ENCODE peak calls at places on chromosome 17, in four cellular contexts. N, Z, T and U are unnamed samples.

GRCh38 chr17:75557075-75557851 is 30.3 kb upstream of the MYO15B start:
- DNase-seq in N (no peak), Z (no peak), T (no peak), U (no peak)

GRCh38 chr17:31609331-31609730 is 217.9 kb downstream of the RAB11FIP4 start:
- DNase-seq in N (no peak), Z (no peak), T (peak; percentile 13), U (no peak)

GRCh38 chr17:76530826-76531500 is 6.5 kb downstream of the CYGB start:
- DNase-seq in N (no peak), Z (no peak), T (no peak), U (no peak)

GRCh38 chr17:78240012-78240655 is 8.7 kb downstream of the TMEM235 start:
- DNase-seq in N (no peak), Z (no peak), T (no peak), U (no peak)

GRCh38 chr17:56809106-56809819 is 24.5 kb downstream of the C17orf67 start:
- DNase-seq in N (no peak), Z (no peak), T (no peak), U (no peak)

GRCh38 chr17:48728232-48729231 is at the start of gene HOXB13:
- DNase-seq in N (no peak), Z (no peak), T (no peak), U (no peak)

GRCh38 chr17:44345497-44346026 is 460 bp downstream of the GRN start:
- DNase-seq in N (no peak), Z (peak; percentile 68), T (peak; percentile 69), U (peak; percentile 42)

GRCh38 chr17:11618861-11619566 is 20.7 kb downstream of the DNAH9 start:
- DNase-seq in N (no peak), Z (peak; percentile 47), T (no peak), U (no peak)

GRCh38 chr17:78355701-78356100 is 4.2 kb downstream of the SOCS3 start:
- DNase-seq in N (no peak), Z (no peak), T (no peak), U (no peak)

GRCh38 chr17:48614904-48615211 is 234 bp downstream of the HOXB8 start:
- DNase-seq in N (no peak), Z (no peak), T (no peak), U (no peak)

GRCh38 chr17:50169881-50170459 is 4.2 kb downstream of the SGCA start:
- DNase-seq in N (no peak), Z (no peak), T (no peak), U (no peak)

GRCh38 chr17:76585649-76586593 is at the start of gene ST6GALNAC2:
- DNase-seq in N (peak; percentile 41), Z (peak; percentile 45), T (no peak), U (peak; percentile 62)

GRCh38 chr17:19486351-19487008 is 47.2 kb upstream of the SLC47A1 start:
- DNase-seq in N (no peak), Z (no peak), T (no peak), U (no peak)

GRCh38 chr17:69606142-69606800 is 191.8 kb downstream of the MAP2K6 start:
- DNase-seq in N (no peak), Z (no peak), T (no peak), U (no peak)

GRCh38 chr17:2853111-2853721 is 57.0 kb downstream of the RAP1GAP2 start:
- DNase-seq in N (peak; percentile 45), Z (peak; percentile 68), T (no peak), U (peak; percentile 58)

GRCh38 chr17:44887971-44888955 is 11.0 kb downstream of the EFTUD2 start:
- DNase-seq in N (no peak), Z (no peak), T (no peak), U (no peak)

GRCh38 chr17:17723354-17724261 is 42.4 kb downstream of the RAI1 start:
- DNase-seq in N (no peak), Z (no peak), T (no peak), U (no peak)

GRCh38 chr17:41648411-41649195 is 24.2 kb upstream of the KRT17 start:
- DNase-seq in N (peak; percentile 79), Z (peak; percentile 84), T (peak; percentile 86), U (peak; percentile 79)

GRCh38 chr17:30555942-30556341 is 78.7 kb downstream of the GOSR1 start:
- DNase-seq in N (no peak), Z (no peak), T (peak; percentile 13), U (no peak)

GRCh38 chr17:44749076-44750020 is 9.4 kb upstream of the ADAM11 start:
- DNase-seq in N (no peak), Z (no peak), T (no peak), U (no peak)

GRCh38 chr17:65985571-65985970 is 206.4 kb downstream of the CEP112 start:
- DNase-seq in N (no peak), Z (no peak), T (no peak), U (no peak)

GRCh38 chr17:67434061-67434525 is 57.0 kb downstream of the PITPNC1 start:
- DNase-seq in N (peak; percentile 35), Z (peak; percentile 74), T (peak; percentile 69), U (peak; percentile 41)

GRCh38 chr17:15261063-15261817 is 3.9 kb downstream of the PMP22 start:
- DNase-seq in N (no peak), Z (peak; percentile 46), T (no peak), U (no peak)

GRCh38 chr17:41917957-41918391 is 777 bp downstream of the ACLY start:
- DNase-seq in N (peak; percentile 32), Z (peak; percentile 34), T (peak; percentile 63), U (peak; percentile 44)

GRCh38 chr17:3471599-3471998 is at the start of gene SPATA22:
- DNase-seq in N (no peak), Z (no peak), T (no peak), U (no peak)

GRCh38 chr17:64005734-64006167 is 7.6 kb downstream of the PRR29 start:
- DNase-seq in N (no peak), Z (no peak), T (peak; percentile 59), U (no peak)

GRCh38 chr17:37081287-37081686 is 132.5 kb downstream of the AATF start:
- DNase-seq in N (no peak), Z (no peak), T (no peak), U (no peak)

GRCh38 chr17:4955091-4955490 is 4.2 kb downstream of the ENO3 start:
- DNase-seq in N (no peak), Z (no peak), T (no peak), U (no peak)

GRCh38 chr17:19359151-19359550 is 3.4 kb downstream of the B9D1 start:
- DNase-seq in N (peak; percentile 13), Z (no peak), T (no peak), U (no peak)

GRCh38 chr17:63911657-63912100 is 621 bp upstream of the CSHL1 start:
- DNase-seq in N (no peak), Z (peak; percentile 45), T (no peak), U (peak; percentile 74)

GRCh38 chr17:29710891-29711418 is 88.2 kb upstream of the CORO6 start:
- DNase-seq in N (peak; percentile 28), Z (no peak), T (no peak), U (no peak)

GRCh38 chr17:17724307-17724921 is 43.2 kb downstream of the RAI1 start:
- DNase-seq in N (no peak), Z (peak; percentile 64), T (no peak), U (no peak)

DNA sequence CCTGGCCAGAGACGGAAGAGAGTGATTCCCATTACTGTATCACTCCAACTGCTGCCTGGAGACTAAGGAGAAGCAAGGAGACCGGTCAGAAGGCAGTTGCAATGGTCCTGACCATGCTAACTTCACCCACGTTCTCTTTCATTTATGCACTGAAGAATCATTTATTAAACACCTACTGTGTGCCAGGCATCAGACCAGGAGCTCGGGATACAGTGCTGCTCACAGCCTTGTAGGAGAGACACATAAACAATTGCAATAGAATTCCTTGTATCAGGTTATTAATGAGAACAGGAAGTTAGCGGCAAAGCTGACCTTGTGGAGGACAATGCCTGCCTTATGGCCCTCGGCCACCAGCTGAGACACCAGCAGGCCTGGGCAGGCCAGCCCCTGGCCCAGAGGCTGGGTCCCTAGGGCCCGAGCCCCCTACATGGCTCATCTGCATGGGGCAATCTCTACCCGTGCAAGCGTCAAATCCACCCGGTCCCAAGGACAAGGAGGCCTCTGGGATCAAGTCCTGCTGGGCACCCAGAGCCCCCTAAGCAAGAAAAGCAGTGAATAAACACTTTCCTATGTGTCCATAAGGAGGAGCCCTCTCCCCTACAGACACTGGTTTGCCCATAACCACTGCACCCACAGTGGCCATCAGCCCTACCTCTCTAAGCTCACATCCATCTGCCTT is 8.6 kb upstream of the ENPP7 start:
- DNase-seq in N (no peak), Z (no peak), T (no peak), U (no peak)
- TF ChIP-seq CTCF in N (no peak), Z (no peak), T (no peak), U (no peak)

GRCh38 chr17:43151880-43152456 is 19.0 kb upstream of the NBR1 start:
- DNase-seq in N (no peak), Z (no peak), T (no peak), U (no peak)
- H3K36me3 ChIP-seq in N (peaks cover 5% of the 10 kb centered on the region), Z (no peaks in the 10 kb centered on the region), T (no peaks in the 10 kb centered on the region), U (no peaks in the 10 kb centered on the region)

GRCh38 chr17:61755078-61755477 is 108.2 kb downstream of the BRIP1 start:
- DNase-seq in N (no peak), Z (no peak), T (no peak), U (no peak)
- H3K4me1 ChIP-seq in N (no peaks in the 10 kb centered on the region), Z (no peaks in the 10 kb centered on the region), T (no peaks in the 10 kb centered on the region), U (no peaks in the 10 kb centered on the region)

GRCh38 chr17:16298140-16298662 is 55.1 kb downstream of the CENPV start:
- DNase-seq in N (no peak), Z (no peak), T (no peak), U (no peak)

GRCh38 chr17:16288860-16289571 is 64.3 kb downstream of the CENPV start:
- DNase-seq in N (no peak), Z (no peak), T (no peak), U (no peak)

GRCh38 chr17:16297367-16298139 is 55.7 kb downstream of the CENPV start:
- DNase-seq in N (no peak), Z (no peak), T (no peak), U (no peak)

GRCh38 chr17:16293918-16294317 is 59.4 kb downstream of the CENPV start:
- DNase-seq in N (no peak), Z (no peak), T (no peak), U (no peak)

GRCh38 chr17:16294560-16294959 is 58.7 kb downstream of the CENPV start:
- DNase-seq in N (no peak), Z (no peak), T (no peak), U (no peak)
- TF ChIP-seq CTCF in N (no peak), Z (no peak), T (no peak), U (no peak)

GRCh38 chr17:1606352-1606985 is 22.2 kb downstream of the SLC43A2 start:
- DNase-seq in N (no peak), Z (no peak), T (no peak), U (no peak)
- H3K36me3 ChIP-seq in N (no peaks in the 10 kb centered on the region), Z (no peaks in the 10 kb centered on the region), T (no peaks in the 10 kb centered on the region), U (no peaks in the 10 kb centered on the region)

GRCh38 chr17:7354262-7354781 is 634 bp upstream of the TMEM95 start:
- DNase-seq in N (no peak), Z (no peak), T (no peak), U (no peak)
- H3K4me1 ChIP-seq in N (peaks cover 57% of the 10 kb centered on the region), Z (peaks cover 53% of the 10 kb centered on the region), T (no peaks in the 10 kb centered on the region), U (peaks cover 42% of the 10 kb centered on the region)

GRCh38 chr17:58006563-58006923 is 503 bp downstream of the SRSF1 start:
- DNase-seq in N (peak; percentile 81), Z (peak; percentile 82), T (peak; percentile 79), U (peak; percentile 54)
- TF ChIP-seq CTCF in N (no peak), Z (no peak), T (no peak), U (no peak)